ENCODE peak calls at places on chromosomes 4 and X, in five cellular contexts. One of them, this sample, is unnamed.

GRCh38 chrX:130120746-130121504 is 10.6 kb upstream of the ELF4 start:
- DNase-seq in non-pigmented ciliary epithelial cell: no peak
- DNase-seq in left cardiac atrium: peak
- DNase-seq in H4: no peak
- DNase-seq in NCI-H774: peak
- DNase-seq in this sample: no peak

GRCh38 chrX:44338361-44338760 is 5.1 kb downstream of the EFHC2 start:
- DNase-seq in non-pigmented ciliary epithelial cell: no peak
- DNase-seq in H4: no peak
- DNase-seq in NCI-H774: no peak
- DNase-seq in left cardiac atrium: no peak
- DNase-seq in this sample: no peak

GRCh38 chrX:117851025-117851424 is 265.6 kb downstream of the KLHL13 start:
- DNase-seq in non-pigmented ciliary epithelial cell: no peak
- DNase-seq in H4: no peak
- DNase-seq in NCI-H774: no peak
- DNase-seq in left cardiac atrium: no peak
- DNase-seq in this sample: no peak

GRCh38 chr4:173537628-173538147 is 7.7 kb upstream of the HAND2 start:
- DNase-seq in H4: no peak
- DNase-seq in NCI-H774: no peak
- DNase-seq in non-pigmented ciliary epithelial cell: no peak
- DNase-seq in left cardiac atrium: no peak
- DNase-seq in this sample: no peak

GRCh38 chr4:138090145-138090917 is 151.8 kb downstream of the SLC7A11 start:
- DNase-seq in left cardiac atrium: no peak
- DNase-seq in NCI-H774: peak
- DNase-seq in non-pigmented ciliary epithelial cell: peak
- DNase-seq in H4: peak
- DNase-seq in this sample: no peak

GRCh38 chr4:168942985-168943384 is 67.1 kb downstream of the CBR4 start:
- DNase-seq in left cardiac atrium: no peak
- DNase-seq in H4: no peak
- DNase-seq in NCI-H774: no peak
- DNase-seq in non-pigmented ciliary epithelial cell: no peak
- DNase-seq in this sample: no peak

GRCh38 chrX:100512471-100512870 is 72.3 kb upstream of the TNMD start:
- DNase-seq in H4: no peak
- DNase-seq in NCI-H774: no peak
- DNase-seq in left cardiac atrium: no peak
- DNase-seq in non-pigmented ciliary epithelial cell: no peak
- DNase-seq in this sample: no peak

GRCh38 chr4:52545099-52546069 is 113.7 kb downstream of the USP46 start:
- DNase-seq in left cardiac atrium: peak
- DNase-seq in H4: peak
- DNase-seq in NCI-H774: peak
- DNase-seq in non-pigmented ciliary epithelial cell: peak
- DNase-seq in this sample: no peak

GRCh38 chr4:181676546-181676945 is 566.7 kb upstream of the TENM3 start:
- DNase-seq in NCI-H774: no peak
- DNase-seq in left cardiac atrium: no peak
- DNase-seq in non-pigmented ciliary epithelial cell: no peak
- DNase-seq in H4: no peak
- DNase-seq in this sample: no peak

GRCh38 chr4:87069037-87069742 is 134.4 kb downstream of the AFF1 start:
- DNase-seq in non-pigmented ciliary epithelial cell: no peak
- DNase-seq in NCI-H774: no peak
- DNase-seq in left cardiac atrium: no peak
- DNase-seq in H4: no peak
- DNase-seq in this sample: no peak

GRCh38 chrX:19121898-19122640 is at the start of gene ADGRG2:
- DNase-seq in H4: no peak
- DNase-seq in left cardiac atrium: peak
- DNase-seq in non-pigmented ciliary epithelial cell: no peak
- DNase-seq in NCI-H774: no peak
- DNase-seq in this sample: no peak

GRCh38 chrX:153845195-153845594 is 14.9 kb upstream of the PDZD4 start:
- DNase-seq in non-pigmented ciliary epithelial cell: no peak
- DNase-seq in H4: no peak
- DNase-seq in left cardiac atrium: no peak
- DNase-seq in NCI-H774: no peak
- DNase-seq in this sample: no peak

GRCh38 chrX:154654372-154654771 is 993 bp upstream of the CTAG2 start:
- DNase-seq in non-pigmented ciliary epithelial cell: no peak
- DNase-seq in left cardiac atrium: no peak
- DNase-seq in H4: no peak
- DNase-seq in NCI-H774: no peak
- DNase-seq in this sample: no peak

GRCh38 chr4:112378858-112379257 is 81.7 kb downstream of the ALPK1 start:
- DNase-seq in NCI-H774: no peak
- DNase-seq in non-pigmented ciliary epithelial cell: no peak
- DNase-seq in H4: no peak
- DNase-seq in left cardiac atrium: no peak
- DNase-seq in this sample: no peak

GRCh38 chr4:105145059-105145912 is 1.4 kb upstream of the TET2 start:
- DNase-seq in non-pigmented ciliary epithelial cell: no peak
- DNase-seq in NCI-H774: no peak
- DNase-seq in left cardiac atrium: no peak
- DNase-seq in H4: no peak
- DNase-seq in this sample: no peak

GRCh38 chr4:153798901-153799707 is 10.2 kb upstream of the SFRP2 start:
- DNase-seq in NCI-H774: no peak
- DNase-seq in left cardiac atrium: no peak
- DNase-seq in H4: no peak
- DNase-seq in non-pigmented ciliary epithelial cell: no peak
- DNase-seq in this sample: no peak

GRCh38 chr4:128298852-128299251 is 11.2 kb upstream of the PGRMC2 start:
- DNase-seq in left cardiac atrium: no peak
- DNase-seq in non-pigmented ciliary epithelial cell: no peak
- DNase-seq in NCI-H774: no peak
- DNase-seq in H4: no peak
- DNase-seq in this sample: no peak

GRCh38 chr4:84944952-84945351 is 21.5 kb downstream of the WDFY3 start:
- DNase-seq in left cardiac atrium: no peak
- DNase-seq in H4: no peak
- DNase-seq in non-pigmented ciliary epithelial cell: peak
- DNase-seq in NCI-H774: no peak
- DNase-seq in this sample: no peak

GRCh38 chrX:5595570-5595969 is 633.1 kb downstream of the NLGN4X start:
- DNase-seq in left cardiac atrium: no peak
- DNase-seq in non-pigmented ciliary epithelial cell: no peak
- DNase-seq in H4: no peak
- DNase-seq in NCI-H774: no peak
- DNase-seq in this sample: no peak